ENCODE peak calls at places on chromosomes 2 and 18, in four cellular contexts. E, T, L and F are unnamed samples.

GRCh38 chr2:102442967-102443828 is 20.2 kb downstream of the IL18RAP start:
- DNase-seq in E (peak; percentile 18), T (no peak), L (peak; percentile 65), F (no peak)

GRCh38 chr2:61378281-61378680 is 92.6 kb downstream of the USP34 start:
- DNase-seq in E (no peak), T (no peak), L (no peak), F (no peak)

GRCh38 chr2:7377861-7378569 is 460.8 kb downstream of the RNF144A start:
- DNase-seq in E (no peak), T (no peak), L (no peak), F (no peak)

GRCh38 chr2:237997521-237997920 is 30.7 kb downstream of the UBE2F start:
- DNase-seq in E (no peak), T (no peak), L (no peak), F (no peak)

GRCh38 chr2:241844066-241844728 is 14.5 kb downstream of the PDCD1 start:
- DNase-seq in E (peak; percentile 78), T (no peak), L (peak; percentile 81), F (peak; percentile 78)

GRCh38 chr2:101485856-101486255 is 10.9 kb upstream of the RFX8 start:
- DNase-seq in E (no peak), T (no peak), L (no peak), F (no peak)

GRCh38 chr2:109722026-109722425 is 72.1 kb upstream of the RGPD5 start:
- DNase-seq in E (no peak), T (no peak), L (no peak), F (no peak)

GRCh38 chr2:182186132-182186735 is 200.6 kb downstream of the PPP1R1C start:
- DNase-seq in E (peak; percentile 0), T (no peak), L (peak; percentile 51), F (no peak)

GRCh38 chr18:58493516-58494253 is 135.2 kb downstream of the ALPK2 start:
- DNase-seq in E (peak; percentile 58), T (peak; percentile 28), L (peak; percentile 80), F (peak; percentile 49)

GRCh38 chr2:71646028-71646427 is 192.7 kb downstream of the DYSF start:
- DNase-seq in E (no peak), T (no peak), L (no peak), F (no peak)

GRCh38 chr2:232957607-232958211 is 55.3 kb downstream of the NGEF start:
- DNase-seq in E (no peak), T (no peak), L (no peak), F (no peak)

GRCh38 chr2:32010670-32011565 is at the start of gene MEMO1:
- DNase-seq in E (peak; percentile 78), T (peak; percentile 87), L (peak; percentile 96), F (peak; percentile 83)

GRCh38 chr2:191677091-191677645 is 768 bp upstream of the NABP1 start:
- DNase-seq in E (no peak), T (no peak), L (peak; percentile 61), F (no peak)

GRCh38 chr2:199144036-199144435 is 313.7 kb downstream of the SATB2 start:
- DNase-seq in E (no peak), T (no peak), L (no peak), F (no peak)

GRCh38 chr2:133346654-133347053 is 221.6 kb downstream of the NCKAP5 start:
- DNase-seq in E (no peak), T (no peak), L (no peak), F (no peak)

GRCh38 chr2:112579280-112579679 is 5.1 kb upstream of the CHCHD5 start:
- DNase-seq in E (no peak), T (no peak), L (no peak), F (no peak)

GRCh38 chr2:11569636-11570035 is 35.8 kb downstream of the GREB1 start:
- DNase-seq in E (no peak), T (no peak), L (no peak), F (no peak)

GRCh38 chr2:53933329-53933728 is 37.5 kb downstream of the PSME4 start:
- DNase-seq in E (no peak), T (no peak), L (no peak), F (no peak)

GRCh38 chr18:34976534-34976898 is 64.7 kb upstream of the MAPRE2 start:
- DNase-seq in E (no peak), T (no peak), L (no peak), F (no peak)

GRCh38 chr2:64831134-64831976 is 157.8 kb upstream of the SLC1A4 start:
- DNase-seq in E (peak; percentile 70), T (peak; percentile 71), L (peak; percentile 94), F (peak; percentile 67)

GRCh38 chr2:1601064-1601405 is 143.3 kb downstream of the PXDN start:
- DNase-seq in E (no peak), T (no peak), L (no peak), F (no peak)

GRCh38 chr2:42931147-42931817 is 138.9 kb upstream of the HAAO start:
- DNase-seq in E (no peak), T (no peak), L (peak; percentile 54), F (no peak)

GRCh38 chr18:3171631-3172030 is 48.1 kb downstream of the MYOM1 start:
- DNase-seq in E (no peak), T (no peak), L (no peak), F (no peak)
- TF ChIP-seq TAF1 in E (no peak), T (no peak), L (no peak), F (no peak)

GRCh38 chr2:176137883-176138282 is 8.4 kb downstream of the HOXD8 start:
- DNase-seq in E (no peak), T (no peak), L (no peak), F (no peak)
- TF ChIP-seq POLR2AphosphoS5 in E (no peak), T (no peak), L (no peak), F (no peak)

GRCh38 chr2:235926229-235926628 is 242.0 kb downstream of the GBX2 start:
- DNase-seq in E (no peak), T (no peak), L (no peak), F (no peak)
- TF ChIP-seq POLR2A in E (no peak), T (no peak), L (no peak), F (no peak)

GRCh38 chr18:36899289-36899688 is 70.4 kb downstream of the KIAA1328 start:
- DNase-seq in E (peak; percentile 2), T (no peak), L (peak; percentile 64), F (no peak)
- TF ChIP-seq TAF1 in E (no peak), T (no peak), L (no peak), F (no peak)

GRCh38 chr2:37831081-37831780 is 93.9 kb upstream of the RMDN2 start:
- DNase-seq in E (no peak), T (no peak), L (no peak), F (no peak)

GRCh38 chr2:37829202-37829601 is 95.9 kb upstream of the RMDN2 start:
- DNase-seq in E (no peak), T (no peak), L (no peak), F (no peak)

GRCh38 chr2:37833420-37833819 is 91.7 kb upstream of the RMDN2 start:
- DNase-seq in E (no peak), T (no peak), L (no peak), F (no peak)

GRCh38 chr2:37829616-37830385 is 95.3 kb upstream of the RMDN2 start:
- DNase-seq in E (no peak), T (peak; percentile 16), L (no peak), F (no peak)

DNA sequence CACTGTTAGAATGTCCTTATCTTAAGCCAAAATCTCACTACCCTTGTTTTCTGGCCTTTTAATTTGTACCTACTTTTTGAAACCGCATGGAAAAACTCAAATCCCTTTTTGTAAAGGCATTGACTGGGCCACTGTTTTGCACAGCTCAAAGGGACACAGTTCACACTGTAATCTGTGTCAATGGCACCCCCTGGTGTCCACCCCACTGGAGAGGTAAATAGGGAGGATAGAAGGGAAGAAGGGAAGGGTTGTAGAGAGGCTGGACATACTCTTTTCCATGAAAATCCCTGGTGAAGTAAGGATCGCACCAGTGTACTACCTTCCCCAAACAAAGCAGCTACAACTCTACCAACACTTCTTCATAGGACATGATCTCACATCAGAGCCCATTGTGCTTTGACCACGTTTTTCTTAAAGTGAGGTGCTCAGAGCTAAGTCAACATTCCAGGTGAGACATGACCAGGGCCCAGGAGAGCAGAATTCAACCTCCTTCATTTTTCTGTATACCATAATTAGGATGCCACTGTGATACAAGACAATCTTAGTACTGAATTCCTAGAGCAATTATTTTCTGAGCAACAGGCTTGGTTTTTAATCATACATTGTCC is 92.4 kb upstream of the RMDN2 start:
- DNase-seq in E (peak; percentile 36), T (peak; percentile 68), L (peak; percentile 79), F (peak; percentile 34)
- TF ChIP-seq POLR2AphosphoS5 in E (no peak), T (no peak), L (no peak), F (no peak)